ENCODE peak calls at places on chromosomes 13 and 19, in nine cellular contexts. P is gastrocnemius medialis, A is psoas muscle, O is endothelial cell, Q is transverse colon, R is heart right ventricle, J is coronary artery, C is PC-9, K is GM06990. V is an unnamed sample.

GRCh38 chr19:18969953-18970659 is 29.1 kb upstream of the HOMER3 start:
- DNase-seq in A (no peak), Q (no peak), K (no peak), P (no peak), J (no peak), O (no peak), R (no peak), C (no peak), V (no peak)

GRCh38 chr19:32350492-32350891 is 5.1 kb downstream of the ZNF507 start:
- DNase-seq in A (no peak), R (no peak), Q (no peak), K (no peak), O (no peak), P (no peak), J (no peak), C (peak), V (no peak)

GRCh38 chr19:47176627-47177090 is 46.0 kb downstream of the SAE1 start:
- DNase-seq in O (no peak), K (no peak), P (no peak), C (no peak), R (no peak), Q (no peak), J (no peak), A (no peak), V (no peak)

GRCh38 chr13:93098972-93099371 is 127.6 kb upstream of the GPC6 start:
- DNase-seq in Q (peak), P (no peak), J (no peak), A (no peak), C (no peak), R (no peak), K (no peak), O (no peak), V (no peak)

GRCh38 chr19:5269279-5269678 is 71.3 kb downstream of the PTPRS start:
- DNase-seq in A (peak), K (no peak), J (no peak), R (no peak), P (no peak), C (no peak), Q (no peak), O (no peak), V (no peak)

GRCh38 chr19:42098781-42099180 is 22.8 kb downstream of the ZNF574 start:
- DNase-seq in O (no peak), K (no peak), C (peak), A (no peak), Q (no peak), R (no peak), J (no peak), P (no peak), V (no peak)

GRCh38 chr19:18699403-18700054 is 16.0 kb downstream of the CRTC1 start:
- DNase-seq in P (no peak), R (no peak), C (no peak), Q (peak), K (no peak), A (no peak), J (no peak), O (no peak), V (no peak)

GRCh38 chr13:47334173-47334572 is 437.3 kb upstream of the HTR2A start:
- DNase-seq in C (no peak), P (no peak), K (no peak), Q (no peak), O (no peak), J (no peak), R (no peak), A (no peak), V (no peak)

GRCh38 chr19:45863840-45864628 is at the start of gene FOXA3:
- DNase-seq in O (peak), Q (peak), J (no peak), C (no peak), A (peak), K (peak), P (peak), R (peak), V (peak)

GRCh38 chr19:10111405-10111811 is at the start of gene P2RY11:
- DNase-seq in Q (peak), A (peak), R (no peak), P (no peak), C (no peak), J (no peak), K (peak), O (no peak), V (no peak)

GRCh38 chr19:57559008-57559403 is 657 bp downstream of the ZNF550 start:
- DNase-seq in K (peak), P (no peak), Q (peak), O (peak), R (peak), J (no peak), A (no peak), C (peak), V (peak)

GRCh38 chr19:10112037-10112751 is 701 bp downstream of the P2RY11 start:
- DNase-seq in A (peak), Q (peak), P (no peak), O (no peak), C (no peak), J (no peak), K (peak), R (no peak), V (no peak)

GRCh38 chr19:33679696-33680095 is 57.9 kb downstream of the CHST8 start:
- DNase-seq in K (no peak), A (no peak), J (no peak), O (no peak), P (no peak), R (no peak), Q (no peak), C (no peak), V (no peak)

GRCh38 chr19:10010247-10010691 is at the start of gene COL5A3:
- DNase-seq in J (no peak), Q (peak), R (peak), A (peak), O (no peak), P (peak), C (no peak), K (no peak), V (no peak)

GRCh38 chr13:44125943-44126469 is 246.3 kb downstream of the LACC1 start:
- DNase-seq in O (no peak), J (no peak), A (no peak), R (no peak), K (no peak), Q (no peak), C (no peak), P (no peak), V (no peak)

GRCh38 chr19:57675881-57676280 is 5.9 kb upstream of the ZNF551 start:
- DNase-seq in Q (no peak), P (no peak), O (no peak), J (no peak), K (no peak), R (no peak), C (no peak), A (no peak), V (no peak)

GRCh38 chr19:21483589-21484170 is 21.7 kb upstream of the ZNF429 start:
- DNase-seq in K (peak), J (no peak), O (peak), Q (peak), C (no peak), P (peak), R (peak), A (peak), V (peak)

GRCh38 chr19:58261600-58261967 is 17.2 kb upstream of the ZNF8 start:
- DNase-seq in K (no peak), R (no peak), P (no peak), A (no peak), C (no peak), J (no peak), O (no peak), Q (no peak), V (no peak)

GRCh38 chr13:98175823-98176222 is 1.2 kb downstream of the RNF113B start:
- DNase-seq in A (no peak), K (no peak), O (no peak), P (no peak), Q (no peak), J (no peak), R (no peak), C (no peak), V (no peak)

GRCh38 chr19:3336680-3337523 is 29.5 kb upstream of the NFIC start:
- DNase-seq in K (no peak), P (peak), R (peak), O (no peak), J (peak), Q (peak), C (peak), A (peak), V (no peak)

GRCh38 chr19:32816555-32817099 is 52.9 kb downstream of the SLC7A9 start:
- DNase-seq in C (peak), O (no peak), J (no peak), K (no peak), R (no peak), P (no peak), Q (no peak), A (no peak), V (no peak)

GRCh38 chr13:113656831-113657671 is 947 bp downstream of the ATP4B start:
- DNase-seq in J (peak), Q (peak), R (no peak), O (no peak), A (peak), P (peak), K (no peak), C (no peak), V (no peak)

GRCh38 chr13:47256618-47257017 is 359.8 kb upstream of the HTR2A start:
- DNase-seq in C (no peak), Q (no peak), O (no peak), P (no peak), R (no peak), K (no peak), J (no peak), A (no peak), V (no peak)

GRCh38 chr13:43664700-43665191 is 122.0 kb downstream of the ENOX1 start:
- DNase-seq in J (no peak), Q (peak), O (no peak), K (no peak), C (peak), A (no peak), P (no peak), R (peak), V (no peak)

GRCh38 chr19:5667751-5668271 is 12.5 kb downstream of the MICOS13 start:
- DNase-seq in K (no peak), P (no peak), A (no peak), R (no peak), O (no peak), Q (no peak), C (no peak), J (no peak), V (no peak)

GRCh38 chr13:24053505-24054251 is 106.8 kb upstream of the SPATA13 start:
- DNase-seq in Q (peak), K (no peak), C (peak), J (no peak), P (no peak), O (peak), R (no peak), A (no peak), V (peak)

GRCh38 chr19:47726467-47726866 is 13.2 kb downstream of the EHD2 start:
- DNase-seq in J (no peak), A (no peak), O (no peak), K (no peak), R (no peak), P (no peak), Q (no peak), C (no peak), V (no peak)

DNA sequence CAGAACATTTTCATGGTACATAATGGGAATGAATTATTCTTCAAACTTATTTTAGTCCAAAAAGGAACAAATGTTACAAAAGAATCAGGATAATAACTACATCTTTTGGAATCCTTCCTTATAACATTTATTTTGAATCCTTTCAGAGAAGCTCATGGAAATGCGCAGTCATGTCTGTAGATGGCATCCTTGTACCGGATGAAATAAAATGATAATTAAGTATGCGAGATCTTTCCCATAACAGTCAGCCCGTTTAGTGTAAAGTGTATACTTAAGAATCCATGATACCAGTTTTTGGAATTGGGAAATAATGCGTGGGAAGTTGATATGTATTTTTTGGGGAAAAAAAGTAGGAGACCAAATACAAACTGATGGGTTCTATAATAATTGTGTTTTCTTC is 418.8 kb downstream of the GPC5 start:
- DNase-seq in J (no peak), O (no peak), R (no peak), A (no peak), K (no peak), P (no peak), Q (no peak), C (no peak), V (no peak)
- TF ChIP-seq CTCF in J (no peak), O (no peak), R (peak), A (peak), K (no peak), P (no peak), Q (no peak), C (peak), V (no peak)

GRCh38 chr19:30227661-30228112 is 144.5 kb upstream of the ZNF536 start:
- DNase-seq in J (no peak), Q (peak), C (no peak), A (peak), K (peak), P (no peak), R (peak), O (peak), V (peak)
- TF ChIP-seq CTCF in J (peak), Q (no peak), C (no peak), A (peak), K (no peak), P (no peak), R (peak), O (peak), V (peak)

DNA sequence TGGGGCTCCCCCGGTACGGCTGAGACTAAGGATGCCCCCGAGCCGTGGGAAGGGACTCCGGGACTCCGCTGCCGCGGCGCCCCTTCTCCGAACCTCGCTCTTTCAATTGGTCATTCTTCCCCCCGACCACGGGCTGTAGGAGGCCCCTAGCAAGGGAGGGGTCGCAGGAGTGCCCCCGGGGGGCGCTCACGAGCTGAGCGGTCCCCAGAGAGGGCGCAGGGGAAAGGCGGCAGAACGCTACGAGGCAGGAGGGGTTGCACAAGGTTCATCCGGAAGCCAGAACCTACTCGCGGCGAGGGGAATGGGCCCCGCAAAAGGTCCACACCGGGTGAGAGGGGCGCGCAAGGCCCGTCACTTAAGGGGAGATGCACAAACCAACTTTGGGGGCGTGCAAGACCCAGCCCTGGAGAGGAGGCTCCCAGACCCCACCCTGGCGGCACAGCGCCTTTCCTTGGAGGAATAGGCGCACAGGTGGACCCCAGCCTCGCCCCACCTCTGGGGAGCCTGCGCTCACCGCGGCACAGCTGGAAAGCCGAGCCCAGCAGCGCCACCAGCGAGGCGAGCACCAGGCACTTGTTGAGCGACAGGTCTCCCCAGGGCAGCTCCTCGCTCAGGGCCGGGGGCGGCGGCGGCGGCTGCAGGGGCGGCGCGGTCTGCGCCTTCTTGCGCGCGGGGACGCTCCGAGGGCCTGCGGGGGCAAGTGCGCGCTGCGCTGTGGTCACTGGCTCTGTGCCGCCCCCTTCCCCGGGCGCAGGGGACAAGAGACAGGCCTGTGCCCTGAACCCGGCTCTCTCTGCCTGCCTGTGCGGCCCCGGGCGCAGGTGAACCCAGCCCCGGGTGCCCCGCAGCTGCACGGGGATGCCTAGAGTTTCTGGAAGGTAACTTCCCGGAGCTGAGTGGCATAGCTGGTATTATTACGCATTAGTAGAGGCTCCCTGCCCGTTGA is 2.8 kb downstream of the JSRP1 start:
- DNase-seq in Q (no peak), P (no peak), C (no peak), K (no peak), A (no peak), R (no peak), O (no peak), J (no peak), V (peak)
- TF ChIP-seq CTCF in Q (no peak), P (no peak), C (no peak), K (peak), A (no peak), R (peak), O (peak), J (no peak), V (peak)

DNA sequence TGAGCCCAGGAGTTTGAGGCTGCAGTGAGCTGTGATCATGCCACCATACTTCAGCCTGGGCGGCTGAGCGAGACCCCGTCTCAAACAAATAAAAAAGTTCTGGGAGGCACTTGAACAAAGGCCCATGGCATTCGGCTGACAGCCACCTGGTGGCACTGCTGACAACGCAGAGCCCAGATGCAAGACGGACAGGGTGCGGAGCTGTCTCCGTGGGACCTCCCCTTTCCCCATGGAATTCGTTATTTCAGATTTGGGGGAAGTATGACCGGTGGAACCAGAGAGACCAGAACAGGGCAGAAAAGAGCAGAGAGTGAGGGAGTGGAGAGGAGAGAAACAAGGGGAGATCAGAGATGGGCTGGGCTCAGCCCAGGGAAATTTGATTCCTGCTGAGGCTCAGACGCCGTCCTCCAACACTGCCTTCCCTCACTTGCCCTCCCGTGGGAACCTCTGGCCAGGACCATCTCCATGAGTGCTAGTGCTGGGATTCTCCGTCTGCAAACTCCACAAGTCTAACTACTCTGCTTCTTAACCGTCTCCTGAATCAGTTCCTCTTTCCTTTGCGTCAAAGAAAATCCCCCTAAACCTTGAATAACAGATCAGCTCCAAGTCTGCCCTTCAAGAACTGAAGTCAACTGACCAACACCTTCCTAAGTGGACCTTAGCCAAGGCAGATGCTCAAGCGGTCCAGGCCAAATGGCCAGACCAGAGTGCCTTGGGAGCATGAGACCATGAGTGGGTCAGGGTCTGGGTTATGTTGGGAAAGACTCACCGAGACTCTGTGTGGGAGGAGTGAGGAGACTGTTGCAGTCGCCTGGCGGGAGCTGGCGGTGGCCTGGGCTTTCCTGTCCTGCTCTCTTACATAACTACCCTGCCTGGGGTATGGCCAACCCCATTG is 11.9 kb upstream of the ATF5 start:
- DNase-seq in R (no peak), A (no peak), P (peak), J (no peak), O (no peak), K (no peak), C (no peak), Q (no peak), V (no peak)
- TF ChIP-seq CTCF in R (no peak), A (no peak), P (no peak), J (no peak), O (no peak), K (peak), C (peak), Q (no peak), V (peak)